ENCODE peak calls at places on chromosome 22, in eight cellular contexts. L is non-pigmented ciliary epithelial cell; Y is Daoy; F is hepatocyte; I is activated CD8-positive, alpha-beta memory T cell treated with anti-CD3 and anti-CD28 coated beads, Interleukin-2, amount 10 ng/mL, durations not matched to agents 7 days and 5 days; G is GM10248; R is uterus; N is nucleus accumbens. J is an unnamed sample.

GRCh38 chr22:28019881-28020861 is 101.1 kb upstream of the PITPNB start:
- DNase-seq in L (no peak), F (peak; percentile 83), G (peak; percentile 78), N (peak; percentile 27), I (peak; percentile 66), R (peak; percentile 83), Y (peak; percentile 61), J (peak; percentile 66)

GRCh38 chr22:42389137-42389536 is 43.1 kb downstream of the NFAM1 start:
- DNase-seq in L (no peak), N (no peak), I (no peak), G (no peak), F (no peak), R (no peak), Y (no peak), J (no peak)

GRCh38 chr22:33438273-33438672 is 380.1 kb upstream of the SYN3 start:
- DNase-seq in Y (peak; percentile 86), R (peak; percentile 23), L (peak; percentile 17), G (no peak), N (peak; percentile 1), I (no peak), F (peak; percentile 32), J (peak; percentile 69)

GRCh38 chr22:27873476-27873875 is 45.6 kb downstream of the PITPNB start:
- DNase-seq in G (no peak), F (no peak), I (no peak), N (no peak), R (no peak), L (no peak), Y (no peak), J (peak; percentile 40)

GRCh38 chr22:23110190-23110921 is 31.4 kb downstream of the RSPH14 start:
- DNase-seq in L (no peak), Y (no peak), F (no peak), G (no peak), N (no peak), R (no peak), I (no peak), J (no peak)

GRCh38 chr22:48644108-48644507 is 1183.6 kb downstream of the BRD1 start:
- DNase-seq in I (no peak), L (no peak), F (no peak), G (no peak), R (no peak), N (no peak), Y (peak; percentile 78), J (peak; percentile 15)

GRCh38 chr22:40819741-40820140 is 595 bp upstream of the SLC25A17 start:
- DNase-seq in R (peak; percentile 31), N (no peak), Y (no peak), G (peak; percentile 20), F (no peak), I (no peak), L (no peak), J (no peak)

GRCh38 chr22:37205046-37205445 is 7.2 kb downstream of the SSTR3 start:
- DNase-seq in N (no peak), I (no peak), Y (no peak), L (no peak), R (no peak), G (no peak), F (no peak), J (no peak)

GRCh38 chr22:30312053-30312452 is 14.7 kb downstream of the TBC1D10A start:
- DNase-seq in Y (peak; percentile 92), I (no peak), R (no peak), N (no peak), G (no peak), L (no peak), F (no peak), J (no peak)

GRCh38 chr22:24768537-24769374 is 5.8 kb downstream of the PIWIL3 start:
- DNase-seq in Y (peak; percentile 53), L (peak; percentile 9), G (peak; percentile 60), I (peak; percentile 62), R (peak; percentile 31), N (no peak), F (peak; percentile 81), J (peak; percentile 85)

GRCh38 chr22:50531546-50532352 is 1.9 kb upstream of the TYMP start:
- DNase-seq in Y (peak; percentile 74), G (peak; percentile 73), R (peak; percentile 72), N (no peak), L (no peak), I (peak; percentile 88), F (peak; percentile 77), J (peak; percentile 84)

GRCh38 chr22:43555561-43556515 is 144.0 kb downstream of the MPPED1 start:
- DNase-seq in N (no peak), I (peak; percentile 28), L (no peak), R (no peak), F (no peak), Y (no peak), G (no peak), J (no peak)

GRCh38 chr22:39021552-39022250 is 774 bp downstream of the APOBEC3D start:
- DNase-seq in Y (peak; percentile 10), R (no peak), I (no peak), G (no peak), N (no peak), L (no peak), F (no peak), J (peak; percentile 4)

GRCh38 chr22:32219030-32219429 is 14.2 kb upstream of the RFPL2 start:
- DNase-seq in G (no peak), L (no peak), R (no peak), Y (no peak), I (no peak), N (no peak), F (no peak), J (no peak)

GRCh38 chr22:28743852-28744251 is 2.0 kb downstream of the HSCB start:
- DNase-seq in N (no peak), L (no peak), R (no peak), F (no peak), G (no peak), Y (no peak), I (no peak), J (no peak)

GRCh38 chr22:42473484-42474193 is 41.4 kb upstream of the NFAM1 start:
- DNase-seq in I (no peak), N (no peak), F (peak; percentile 77), L (peak; percentile 31), Y (peak; percentile 48), G (peak; percentile 44), R (no peak), J (peak; percentile 77)